ENCODE peak calls at places on chromosomes 3 and 15, in six cellular contexts. G is cardiac muscle cell, H is thyroid gland, W is neuronal stem cell, J is breast epithelium, N is fibroblast of lung. M is an unnamed sample.
A peak's percentile ranks its signal among the peaks of the same experiment; 100 is the strongest.

GRCh38 chr3:56822501-56822900 is 20.8 kb upstream of the ARHGEF3 start:
- DNase-seq in G (no peak), H (peak; percentile 23), W (no peak), J (no peak), N (no peak), M (no peak)

GRCh38 chr15:41125950-41126642 is 10.0 kb upstream of the INO80 start:
- DNase-seq in G (no peak), H (no peak), W (no peak), J (no peak), N (no peak), M (peak; percentile 88)

GRCh38 chr3:193452338-193452737 is 73.8 kb upstream of the ATP13A5 start:
- DNase-seq in G (no peak), H (no peak), W (no peak), J (no peak), N (no peak), M (no peak)

GRCh38 chr15:65634381-65634780 is 12.6 kb downstream of the SLC24A1 start:
- DNase-seq in G (no peak), H (no peak), W (no peak), J (no peak), N (no peak), M (peak; percentile 57)

GRCh38 chr15:64623347-64624024 is 151.9 kb downstream of the RBPMS2 start:
- DNase-seq in G (no peak), H (no peak), W (no peak), J (no peak), N (no peak), M (no peak)

GRCh38 chr3:192817053-192817452 is 89.7 kb upstream of the FGF12 start:
- DNase-seq in G (no peak), H (no peak), W (no peak), J (no peak), N (peak; percentile 81), M (peak; percentile 67)

GRCh38 chr15:78934063-78935023 is 10.5 kb downstream of the CTSH start:
- DNase-seq in G (peak; percentile 55), H (peak; percentile 49), W (no peak), J (no peak), N (peak; percentile 35), M (no peak)

GRCh38 chr3:66110840-66111239 is 72.1 kb upstream of the MAGI1 start:
- DNase-seq in G (peak; percentile 91), H (peak; percentile 82), W (no peak), J (no peak), N (no peak), M (no peak)

GRCh38 chr15:65521355-65521754 is 3.9 kb upstream of the DPP8 start:
- DNase-seq in G (peak; percentile 6), H (no peak), W (no peak), J (no peak), N (no peak), M (no peak)

GRCh38 chr15:66912001-66912400 is 153.4 kb upstream of the SMAD3 start:
- DNase-seq in G (no peak), H (no peak), W (no peak), J (no peak), N (no peak), M (no peak)

GRCh38 chr15:85071061-85071460 is 89.4 kb downstream of the PDE8A start:
- DNase-seq in G (no peak), H (no peak), W (no peak), J (no peak), N (no peak), M (no peak)

GRCh38 chr15:25171856-25172687 is 217.3 kb downstream of the SNRPN start:
- DNase-seq in G (no peak), H (peak; percentile 0), W (no peak), J (peak; percentile 31), N (no peak), M (no peak)

GRCh38 chr3:17003457-17003856 is 118.7 kb downstream of the PLCL2 start:
- DNase-seq in G (no peak), H (no peak), W (no peak), J (no peak), N (no peak), M (no peak)

GRCh38 chr3:53254810-53255359 is 937 bp downstream of the TKT start:
- DNase-seq in G (peak; percentile 64), H (peak; percentile 87), W (peak; percentile 62), J (peak; percentile 65), N (peak; percentile 44), M (peak; percentile 68)

DNA sequence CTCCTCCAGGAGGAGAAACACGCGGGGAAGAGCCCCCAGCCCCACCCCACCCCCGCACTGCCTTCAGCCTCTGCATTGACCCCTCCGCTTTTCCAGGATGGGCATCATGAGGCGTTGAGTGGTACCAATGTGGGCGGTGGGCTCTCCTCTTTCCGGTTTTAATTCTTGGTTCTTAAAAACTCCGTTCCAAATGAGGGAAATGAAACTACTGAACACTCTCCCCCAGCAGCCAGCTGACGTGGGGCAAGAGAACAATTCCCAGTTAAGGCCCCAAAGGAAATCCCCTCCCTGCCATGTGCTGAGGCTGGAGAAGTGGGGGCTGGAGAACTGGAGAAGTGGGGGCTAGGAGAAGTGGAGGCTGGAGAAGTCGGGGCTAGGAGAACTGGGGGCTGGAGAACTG is 5.3 kb upstream of the NRROS start:
- DNase-seq in G (no peak), H (no peak), W (no peak), J (no peak), N (no peak), M (no peak)
- H3K4me1 ChIP-seq in G (peaks cover 8% of the 10 kb centered on the region), H (peaks cover 7% of the 10 kb centered on the region), W (peaks cover 14% of the 10 kb centered on the region), J (no peaks in the 10 kb centered on the region), N (peaks cover 2% of the 10 kb centered on the region), M (peaks cover 9% of the 10 kb centered on the region)

DNA sequence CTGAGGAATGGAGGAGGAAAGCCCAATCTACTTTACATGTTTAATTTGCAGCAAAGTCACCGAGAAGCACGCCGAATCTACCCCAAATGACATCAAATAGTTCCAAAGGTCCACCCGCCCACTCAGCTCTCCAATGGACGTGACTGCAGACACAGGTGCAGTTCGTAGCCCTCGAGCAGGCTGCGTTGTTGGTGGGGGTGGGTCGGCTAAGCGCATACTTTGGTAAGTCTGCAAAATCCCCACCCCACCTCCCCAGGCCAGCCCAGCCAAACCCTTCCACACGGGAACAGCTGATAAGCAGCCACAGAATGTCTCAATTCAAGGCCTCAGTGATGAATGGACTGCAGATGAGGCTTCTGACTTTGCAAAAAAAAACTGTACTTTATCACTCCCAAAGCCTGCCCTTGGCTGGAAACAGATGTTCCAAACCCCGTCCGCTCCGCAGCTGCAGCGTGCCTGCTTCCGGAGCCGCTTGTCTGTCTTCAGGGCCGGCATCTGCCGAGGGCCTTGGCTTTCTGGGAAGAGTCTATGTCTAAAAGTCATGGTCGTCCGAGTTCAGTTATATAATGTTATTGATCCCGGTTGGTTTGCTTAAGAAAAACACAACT is 38.2 kb downstream of the PCSK6 start:
- DNase-seq in G (peak; percentile 95), H (no peak), W (no peak), J (peak; percentile 49), N (peak; percentile 13), M (no peak)
- H3K27ac ChIP-seq in G (no peak overlapping the region), H (no peak overlapping the region), W (no peak overlapping the region), J (peak overlapping the region; percentile 38), N (no peak overlapping the region), M (no peak overlapping the region)

DNA sequence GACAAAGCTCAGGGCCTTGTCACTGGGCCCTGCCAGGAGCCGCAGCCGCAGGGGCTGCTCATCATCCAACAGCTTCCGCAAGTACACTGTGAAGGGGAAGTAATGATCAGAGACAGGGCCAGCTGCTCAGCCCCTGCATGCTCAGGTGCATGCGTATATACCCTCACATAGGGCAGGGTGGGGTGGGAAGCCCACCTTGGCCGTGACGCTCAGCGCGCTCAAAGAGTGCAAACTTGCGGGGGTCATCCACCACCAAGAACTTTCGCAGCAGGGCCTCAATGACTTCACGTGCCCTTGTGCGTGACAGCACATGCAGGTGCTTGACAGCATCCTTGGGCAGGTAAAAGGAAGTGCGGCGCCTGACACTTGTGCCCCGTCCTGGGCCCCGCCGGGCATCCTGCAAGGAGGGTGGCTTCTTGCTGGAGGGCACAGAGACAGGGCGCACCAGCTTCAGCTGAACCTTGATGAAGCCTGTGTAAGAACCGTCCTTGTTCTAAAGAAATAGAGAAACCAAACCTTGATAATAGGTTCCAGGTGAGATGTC is 3.4 kb upstream of the TUSC2 start:
- DNase-seq in G (no peak), H (no peak), W (no peak), J (no peak), N (no peak), M (no peak)
- H3K4me1 ChIP-seq in G (peaks cover 10% of the 10 kb centered on the region), H (peaks cover 42% of the 10 kb centered on the region), W (peaks cover 14% of the 10 kb centered on the region), J (peaks cover 27% of the 10 kb centered on the region), N (peaks cover 20% of the 10 kb centered on the region), M (peaks cover 42% of the 10 kb centered on the region)

GRCh38 chr3:172539273-172539672 is 16.0 kb upstream of the TNFSF10 start:
- DNase-seq in G (no peak), H (no peak), W (no peak), J (no peak), N (no peak), M (no peak)
- H3K27ac ChIP-seq in G (no peak overlapping the region), H (no peak overlapping the region), W (no peak overlapping the region), J (no peak overlapping the region), N (no peak overlapping the region), M (no peak overlapping the region)

DNA sequence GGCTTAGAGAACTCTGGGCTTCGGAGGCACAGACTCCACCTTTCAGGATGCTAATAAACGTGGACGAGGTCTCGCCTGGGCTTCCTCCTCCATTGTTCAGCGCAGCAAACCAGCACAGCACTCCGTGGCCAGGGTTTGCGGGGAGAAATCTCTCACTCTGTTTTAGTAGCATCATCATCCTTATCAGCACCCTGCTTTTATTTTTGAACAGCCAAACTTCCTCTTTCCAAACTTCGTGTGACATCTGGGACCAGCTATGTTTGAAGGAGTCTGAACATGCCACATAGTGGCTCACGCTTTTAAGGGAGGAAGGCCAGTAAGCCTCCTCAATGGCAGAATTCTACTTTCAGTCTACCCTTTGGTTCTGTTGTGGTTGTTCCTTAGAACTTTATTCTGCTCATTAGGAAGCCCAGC is 149.0 kb downstream of the PGPEP1L start:
- DNase-seq in G (no peak), H (no peak), W (no peak), J (no peak), N (no peak), M (no peak)
- H3K4me1 ChIP-seq in G (peaks cover 11% of the 10 kb centered on the region), H (peaks cover 57% of the 10 kb centered on the region), W (peaks cover 33% of the 10 kb centered on the region), J (peaks cover 22% of the 10 kb centered on the region), N (peaks cover 27% of the 10 kb centered on the region), M (peaks cover 38% of the 10 kb centered on the region)

GRCh38 chr3:172201136-172201989 is 162.0 kb downstream of the FNDC3B start:
- DNase-seq in G (peak; percentile 93), H (peak; percentile 87), W (no peak), J (peak; percentile 82), N (peak; percentile 98), M (peak; percentile 67)
- H3K27ac ChIP-seq in G (no peak overlapping the region), H (peak overlapping the region; percentile 80), W (no peak overlapping the region), J (peak overlapping the region; percentile 57), N (peak overlapping the region; percentile 90), M (peak overlapping the region; percentile 43)

M was measured in mammary epithelial cell.